ENCODE peak calls at places on chromosomes 11 and 22, in six cellular contexts. P, V, D, K, U and T are unnamed samples.

GRCh38 chr11:45110562-45110961 is 35.9 kb upstream of the PRDM11 start:
- DNase-seq in P (no peak), V (no peak), D (peak; percentile 78), K (peak; percentile 71), U (no peak), T (peak; percentile 42)

GRCh38 chr11:77865805-77866204 is 44.9 kb downstream of the AAMDC start:
- DNase-seq in P (no peak), V (no peak), D (no peak), K (no peak), U (no peak), T (no peak)

GRCh38 chr11:119376197-119376847 is 5.2 kb downstream of the USP2 start:
- DNase-seq in P (peak; percentile 77), V (peak; percentile 90), D (no peak), K (no peak), U (no peak), T (no peak)

GRCh38 chr11:119889111-119889510 is 160.1 kb upstream of the NECTIN1 start:
- DNase-seq in P (no peak), V (no peak), D (no peak), K (no peak), U (no peak), T (no peak)

GRCh38 chr11:117334896-117335295 is 7.2 kb downstream of the CEP164 start:
- DNase-seq in P (no peak), V (no peak), D (no peak), K (no peak), U (no peak), T (no peak)

GRCh38 chr22:48864748-48865147 is 962.9 kb downstream of the BRD1 start:
- DNase-seq in P (peak; percentile 14), V (no peak), D (no peak), K (no peak), U (no peak), T (no peak)

GRCh38 chr11:61026121-61027031 is 54.9 kb downstream of the CD6 start:
- DNase-seq in P (no peak), V (no peak), D (no peak), K (no peak), U (peak; percentile 68), T (no peak)

GRCh38 chr11:62552931-62553838 is 6.6 kb upstream of the AHNAK start:
- DNase-seq in P (peak; percentile 92), V (no peak), D (peak; percentile 95), K (no peak), U (peak; percentile 53), T (peak; percentile 81)

GRCh38 chr22:43411040-43411919 is 534 bp upstream of the MPPED1 start:
- DNase-seq in P (peak; percentile 36), V (no peak), D (no peak), K (no peak), U (no peak), T (no peak)

GRCh38 chr22:50247748-50248147 is 2.9 kb upstream of the TUBGCP6 start:
- DNase-seq in P (no peak), V (no peak), D (peak; percentile 54), K (peak; percentile 64), U (peak; percentile 66), T (peak; percentile 66)

GRCh38 chr22:28341001-28341400 is 338.6 kb downstream of the TTC28 start:
- DNase-seq in P (no peak), V (no peak), D (no peak), K (no peak), U (no peak), T (no peak)

DNA sequence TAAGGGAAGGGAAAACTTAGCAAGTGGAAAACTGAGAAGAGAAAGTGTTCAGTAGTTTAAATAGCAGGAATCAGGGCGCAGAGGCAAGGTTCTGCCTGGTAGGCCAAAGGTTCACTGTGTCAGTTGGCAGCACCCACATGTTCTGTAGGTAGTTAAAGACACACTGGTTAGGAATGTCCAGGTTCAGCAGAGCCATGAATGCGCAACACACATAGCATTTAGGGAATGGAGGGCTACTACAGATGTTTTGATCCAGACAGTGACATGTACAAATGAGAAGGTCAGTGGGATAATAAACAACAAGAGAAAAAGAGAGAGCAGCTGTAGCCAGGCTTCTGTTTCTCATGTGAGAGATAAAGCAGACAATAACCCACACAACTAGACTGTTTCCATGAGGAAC is 56.2 kb upstream of the ARHGAP42 start:
- DNase-seq in P (no peak), V (no peak), D (no peak), K (no peak), U (no peak), T (no peak)
- TF ChIP-seq CTCF in P (no peak), V (no peak), D (no peak), K (no peak), U (no peak), T (no peak)

GRCh38 chr22:19143967-19144400 is 467 bp downstream of the ESS2 start:
- DNase-seq in P (no peak), V (no peak), D (no peak), K (no peak), U (no peak), T (no peak)

GRCh38 chr22:19148417-19149046 is 1.6 kb downstream of the GSC2 start:
- DNase-seq in P (no peak), V (no peak), D (no peak), K (no peak), U (no peak), T (no peak)

GRCh38 chr22:19149047-19149883 is 827 bp downstream of the GSC2 start:
- DNase-seq in P (no peak), V (no peak), D (no peak), K (no peak), U (no peak), T (no peak)

GRCh38 chr22:19147193-19147780 is 2.8 kb downstream of the GSC2 start:
- DNase-seq in P (no peak), V (no peak), D (no peak), K (no peak), U (no peak), T (no peak)

DNA sequence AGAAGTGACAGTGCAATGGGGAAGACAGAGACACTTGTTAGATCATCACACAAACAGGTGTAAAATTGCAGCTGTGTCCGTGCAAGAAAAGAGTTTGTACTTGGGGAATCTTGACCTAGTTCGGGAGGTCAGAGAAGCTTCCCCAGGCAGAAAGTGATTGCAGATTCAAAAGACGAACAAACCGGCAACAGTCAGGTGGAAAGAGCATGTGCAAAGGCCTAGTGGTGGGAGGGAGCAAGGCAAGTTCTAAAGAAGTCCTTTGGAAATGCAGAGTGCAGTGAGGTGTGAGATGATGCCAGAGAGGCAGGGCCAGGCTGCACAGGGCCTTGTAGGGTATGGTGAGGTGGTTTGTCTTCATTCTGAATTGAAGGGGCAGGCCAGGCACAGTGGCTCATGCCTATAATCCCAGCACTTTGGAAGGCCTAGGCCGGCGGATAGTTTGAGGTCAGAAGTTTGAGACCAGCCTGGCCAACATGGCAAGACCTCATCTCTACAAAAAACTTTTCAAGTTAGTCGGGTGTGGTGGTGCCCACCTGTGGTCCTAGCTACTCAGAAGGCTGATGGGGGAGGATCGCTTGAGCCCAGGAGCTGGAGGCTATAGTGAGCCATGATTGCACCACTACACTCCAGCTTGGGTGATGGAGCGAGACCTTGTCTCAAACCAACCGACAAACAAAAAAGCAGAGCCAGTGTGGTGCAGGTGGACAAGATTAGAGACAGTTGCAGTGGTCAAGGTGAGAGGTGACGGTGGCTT is 1.9 kb upstream of the ESS2 start:
- DNase-seq in P (no peak), V (no peak), D (no peak), K (no peak), U (no peak), T (no peak)
- TF ChIP-seq CTCF in P (no peak), V (no peak), D (no peak), K (no peak), U (no peak), T (no peak)

GRCh38 chr11:73660497-73661034 is 14.2 kb downstream of the PLEKHB1 start:
- DNase-seq in P (no peak), V (no peak), D (no peak), K (no peak), U (no peak), T (no peak)

GRCh38 chr11:73663604-73664495 is 17.5 kb downstream of the PLEKHB1 start:
- DNase-seq in P (no peak), V (no peak), D (no peak), K (no peak), U (no peak), T (no peak)

GRCh38 chr11:73662445-73663157 is 16.2 kb downstream of the PLEKHB1 start:
- DNase-seq in P (no peak), V (no peak), D (no peak), K (no peak), U (no peak), T (no peak)

GRCh38 chr11:73659961-73660360 is 13.6 kb downstream of the PLEKHB1 start:
- DNase-seq in P (no peak), V (no peak), D (no peak), K (no peak), U (no peak), T (peak; percentile 81)

DNA sequence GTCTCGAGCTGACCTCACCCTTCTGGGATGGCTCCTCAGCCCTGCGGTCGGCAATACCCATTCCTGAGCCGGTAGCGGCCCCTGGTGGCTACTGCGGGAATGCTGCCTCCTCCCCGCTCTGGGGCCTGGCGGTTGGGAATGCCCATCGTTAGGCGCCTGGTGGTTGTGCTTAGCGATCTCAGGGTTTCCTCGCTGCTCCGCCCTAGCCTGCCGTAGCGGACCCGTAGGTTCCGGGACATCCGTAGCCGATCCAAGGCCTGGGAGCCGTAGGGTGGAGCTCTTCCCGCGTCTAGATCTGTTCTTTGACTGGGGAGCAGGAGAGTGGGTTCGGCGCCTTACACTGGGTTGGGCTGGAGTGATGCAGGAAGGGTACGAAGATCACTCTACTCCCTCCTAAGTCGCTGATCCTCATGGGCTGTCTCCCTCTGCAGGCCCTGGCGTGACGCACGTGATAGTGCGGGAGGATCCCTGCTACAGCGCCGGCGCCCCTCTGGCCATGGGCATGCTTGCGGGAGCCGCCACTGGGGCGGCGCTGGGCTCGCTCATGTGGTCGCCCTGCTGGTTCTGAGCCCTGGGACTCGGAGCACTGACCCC is 14.8 kb downstream of the PLEKHB1 start:
- DNase-seq in P (peak; percentile 90), V (peak; percentile 92), D (peak; percentile 78), K (peak; percentile 98), U (peak; percentile 77), T (no peak)
- TF ChIP-seq CTCF in P (peak; percentile 100), V (peak; percentile 99), D (peak; percentile 93), K (peak; percentile 95), U (peak; percentile 96), T (peak; percentile 90)

GRCh38 chr11:82533628-82534353 is 199.9 kb downstream of the FAM181B start:
- DNase-seq in P (no peak), V (no peak), D (no peak), K (no peak), U (no peak), T (no peak)
- TF ChIP-seq CTCF in P (peak; percentile 11), V (no peak), D (no peak), K (no peak), U (no peak), T (peak; percentile 11)